ENCODE peak calls at places on chromosomes 5 and 9, in seven cellular contexts. One of them, this sample, is unnamed.

GRCh38 chr9:109270971-109271900 is 49.6 kb downstream of the EPB41L4B start:
- DNase-seq in A549: no peak
- DNase-seq in CD4-positive, alpha-beta T cell: no peak
- DNase-seq in K562: no peak
- DNase-seq in Panc1: no peak
- DNase-seq in adrenal gland: no peak
- DNase-seq in PC-3: no peak
- DNase-seq in this sample: peak; percentile 63

GRCh38 chr9:100756217-100756616 is 178.3 kb downstream of the CAVIN4 start:
- DNase-seq in A549: no peak
- DNase-seq in CD4-positive, alpha-beta T cell: no peak
- DNase-seq in K562: no peak
- DNase-seq in Panc1: no peak
- DNase-seq in adrenal gland: no peak
- DNase-seq in PC-3: no peak
- DNase-seq in this sample: peak; percentile 24

GRCh38 chr9:5352637-5353248 is 13.1 kb upstream of the RLN1 start:
- DNase-seq in A549: no peak
- DNase-seq in CD4-positive, alpha-beta T cell: no peak
- DNase-seq in K562: no peak
- DNase-seq in Panc1: no peak
- DNase-seq in adrenal gland: no peak
- DNase-seq in PC-3: no peak
- DNase-seq in this sample: no peak

GRCh38 chr5:176543428-176544182 is 5.5 kb upstream of the CDHR2 start:
- DNase-seq in A549: peak; percentile 73
- DNase-seq in CD4-positive, alpha-beta T cell: peak; percentile 63
- DNase-seq in K562: peak; percentile 79
- DNase-seq in Panc1: no peak
- DNase-seq in adrenal gland: peak; percentile 52
- DNase-seq in PC-3: peak; percentile 73
- DNase-seq in this sample: peak; percentile 76

GRCh38 chr9:78601957-78602565 is 305.1 kb downstream of the PSAT1 start:
- DNase-seq in A549: peak; percentile 72
- DNase-seq in CD4-positive, alpha-beta T cell: no peak
- DNase-seq in K562: peak; percentile 17
- DNase-seq in Panc1: peak; percentile 39
- DNase-seq in adrenal gland: no peak
- DNase-seq in PC-3: peak; percentile 70
- DNase-seq in this sample: peak; percentile 45

GRCh38 chr5:57626703-57627102 is 144.1 kb upstream of the ACTBL2 start:
- DNase-seq in A549: no peak
- DNase-seq in CD4-positive, alpha-beta T cell: no peak
- DNase-seq in K562: no peak
- DNase-seq in Panc1: no peak
- DNase-seq in adrenal gland: no peak
- DNase-seq in PC-3: no peak
- DNase-seq in this sample: no peak

GRCh38 chr9:19231126-19232035 is 888 bp downstream of the DENND4C start:
- DNase-seq in A549: peak; percentile 20
- DNase-seq in CD4-positive, alpha-beta T cell: no peak
- DNase-seq in K562: no peak
- DNase-seq in Panc1: no peak
- DNase-seq in adrenal gland: peak; percentile 33
- DNase-seq in PC-3: peak; percentile 4
- DNase-seq in this sample: no peak

GRCh38 chr5:172932313-172933017 is 26.8 kb upstream of the RPL26L1 start:
- DNase-seq in A549: peak; percentile 86
- DNase-seq in CD4-positive, alpha-beta T cell: peak; percentile 69
- DNase-seq in K562: peak; percentile 83
- DNase-seq in Panc1: no peak
- DNase-seq in adrenal gland: peak; percentile 83
- DNase-seq in PC-3: peak; percentile 70
- DNase-seq in this sample: peak; percentile 55

GRCh38 chr5:60148356-60148755 is 254.8 kb upstream of the PDE4D start:
- DNase-seq in A549: no peak
- DNase-seq in CD4-positive, alpha-beta T cell: no peak
- DNase-seq in K562: no peak
- DNase-seq in Panc1: no peak
- DNase-seq in adrenal gland: no peak
- DNase-seq in PC-3: peak; percentile 24
- DNase-seq in this sample: no peak

GRCh38 chr9:131733601-131734061 is 6.2 kb downstream of the RAPGEF1 start:
- DNase-seq in A549: peak; percentile 88
- DNase-seq in CD4-positive, alpha-beta T cell: no peak
- DNase-seq in K562: no peak
- DNase-seq in Panc1: no peak
- DNase-seq in adrenal gland: peak; percentile 76
- DNase-seq in PC-3: peak; percentile 94
- DNase-seq in this sample: peak; percentile 48

GRCh38 chr5:143923634-143924265 is 111.8 kb downstream of the HMHB1 start:
- DNase-seq in A549: peak; percentile 43
- DNase-seq in CD4-positive, alpha-beta T cell: no peak
- DNase-seq in K562: no peak
- DNase-seq in Panc1: no peak
- DNase-seq in adrenal gland: no peak
- DNase-seq in PC-3: peak; percentile 60
- DNase-seq in this sample: no peak

GRCh38 chr5:168291961-168292782 is 727 bp downstream of the WWC1 start:
- DNase-seq in A549: no peak
- DNase-seq in CD4-positive, alpha-beta T cell: no peak
- DNase-seq in K562: no peak
- DNase-seq in Panc1: no peak
- DNase-seq in adrenal gland: no peak
- DNase-seq in PC-3: no peak
- DNase-seq in this sample: peak; percentile 67

GRCh38 chr5:132227485-132228240 is at the start of gene P4HA2:
- DNase-seq in A549: peak; percentile 68
- DNase-seq in CD4-positive, alpha-beta T cell: no peak
- DNase-seq in K562: peak; percentile 96
- DNase-seq in Panc1: peak; percentile 8
- DNase-seq in adrenal gland: peak; percentile 76
- DNase-seq in PC-3: peak; percentile 79
- DNase-seq in this sample: peak; percentile 87

GRCh38 chr9:94802795-94803194 is 76.3 kb downstream of the AOPEP start:
- DNase-seq in A549: no peak
- DNase-seq in CD4-positive, alpha-beta T cell: no peak
- DNase-seq in K562: no peak
- DNase-seq in Panc1: no peak
- DNase-seq in adrenal gland: no peak
- DNase-seq in PC-3: no peak
- DNase-seq in this sample: no peak

GRCh38 chr5:62030326-62030725 is 275.7 kb upstream of the KIF2A start:
- DNase-seq in A549: no peak
- DNase-seq in CD4-positive, alpha-beta T cell: no peak
- DNase-seq in K562: no peak
- DNase-seq in Panc1: no peak
- DNase-seq in adrenal gland: no peak
- DNase-seq in PC-3: no peak
- DNase-seq in this sample: no peak

GRCh38 chr9:110750272-110750671 is 81.7 kb downstream of the MUSK start:
- DNase-seq in A549: no peak
- DNase-seq in CD4-positive, alpha-beta T cell: no peak
- DNase-seq in K562: no peak
- DNase-seq in Panc1: no peak
- DNase-seq in adrenal gland: peak; percentile 31
- DNase-seq in PC-3: no peak
- DNase-seq in this sample: no peak

GRCh38 chr5:172404746-172405145 is 49.6 kb downstream of the SH3PXD2B start:
- DNase-seq in A549: no peak
- DNase-seq in CD4-positive, alpha-beta T cell: no peak
- DNase-seq in K562: no peak
- DNase-seq in Panc1: no peak
- DNase-seq in adrenal gland: no peak
- DNase-seq in PC-3: no peak
- DNase-seq in this sample: no peak

GRCh38 chr5:9149988-9150387 is 395.9 kb downstream of the SEMA5A start:
- DNase-seq in A549: no peak
- DNase-seq in CD4-positive, alpha-beta T cell: no peak
- DNase-seq in K562: no peak
- DNase-seq in Panc1: no peak
- DNase-seq in adrenal gland: no peak
- DNase-seq in PC-3: peak; percentile 92
- DNase-seq in this sample: no peak

GRCh38 chr5:122515709-122516431 is 203.8 kb downstream of the SNCAIP start:
- DNase-seq in A549: peak; percentile 79
- DNase-seq in CD4-positive, alpha-beta T cell: no peak
- DNase-seq in K562: peak; percentile 29
- DNase-seq in Panc1: peak; percentile 45
- DNase-seq in adrenal gland: peak; percentile 52
- DNase-seq in PC-3: peak; percentile 64
- DNase-seq in this sample: peak; percentile 64

GRCh38 chr5:61884242-61884855 is 421.7 kb upstream of the KIF2A start:
- DNase-seq in A549: no peak
- DNase-seq in CD4-positive, alpha-beta T cell: no peak
- DNase-seq in K562: no peak
- DNase-seq in Panc1: no peak
- DNase-seq in adrenal gland: no peak
- DNase-seq in PC-3: no peak
- DNase-seq in this sample: no peak

GRCh38 chr5:145931718-145932117 is 4.7 kb upstream of the SH3RF2 start:
- DNase-seq in A549: no peak
- DNase-seq in CD4-positive, alpha-beta T cell: no peak
- DNase-seq in K562: no peak
- DNase-seq in Panc1: no peak
- DNase-seq in adrenal gland: no peak
- DNase-seq in PC-3: peak; percentile 11
- DNase-seq in this sample: no peak

DNA sequence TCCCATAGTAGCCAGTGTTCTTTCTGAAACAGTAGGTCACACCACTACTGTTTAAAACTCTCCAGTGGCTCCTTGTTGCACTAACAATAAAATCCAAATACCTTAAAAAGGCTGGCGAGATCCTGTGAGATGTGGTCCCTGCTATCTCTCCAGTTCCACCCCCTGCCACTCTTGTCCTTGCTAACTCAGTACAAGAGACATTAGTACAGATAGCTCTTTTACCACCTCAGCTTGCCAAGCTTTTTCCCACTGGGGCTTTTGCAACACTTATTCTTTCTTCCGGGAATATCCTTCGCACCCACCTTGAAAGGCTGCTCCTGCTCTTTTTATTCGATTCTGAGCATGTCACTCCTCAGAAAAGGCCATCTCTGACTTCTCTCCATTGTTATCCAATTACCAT is 14.9 kb downstream of the NIPSNAP3B start:
- DNase-seq in A549: no peak
- DNase-seq in CD4-positive, alpha-beta T cell: no peak
- DNase-seq in K562: no peak
- DNase-seq in Panc1: no peak
- DNase-seq in adrenal gland: no peak
- DNase-seq in PC-3: no peak
- DNase-seq in this sample: no peak
- H3K27ac ChIP-seq in A549: no peak overlapping the region
- H3K27ac ChIP-seq in CD4-positive, alpha-beta T cell: no peak overlapping the region
- H3K27ac ChIP-seq in K562: no peak overlapping the region
- H3K27ac ChIP-seq in Panc1: no peak overlapping the region
- H3K27ac ChIP-seq in adrenal gland: peak overlapping the region; percentile 82
- H3K27ac ChIP-seq in PC-3: no peak overlapping the region
- H3K27ac ChIP-seq in this sample: no peak overlapping the region

GRCh38 chr9:119500072-119500771 is 131.0 kb upstream of the BRINP1 start:
- DNase-seq in A549: no peak
- DNase-seq in CD4-positive, alpha-beta T cell: no peak
- DNase-seq in K562: no peak
- DNase-seq in Panc1: no peak
- DNase-seq in adrenal gland: peak; percentile 31
- DNase-seq in PC-3: no peak
- DNase-seq in this sample: no peak

DNA sequence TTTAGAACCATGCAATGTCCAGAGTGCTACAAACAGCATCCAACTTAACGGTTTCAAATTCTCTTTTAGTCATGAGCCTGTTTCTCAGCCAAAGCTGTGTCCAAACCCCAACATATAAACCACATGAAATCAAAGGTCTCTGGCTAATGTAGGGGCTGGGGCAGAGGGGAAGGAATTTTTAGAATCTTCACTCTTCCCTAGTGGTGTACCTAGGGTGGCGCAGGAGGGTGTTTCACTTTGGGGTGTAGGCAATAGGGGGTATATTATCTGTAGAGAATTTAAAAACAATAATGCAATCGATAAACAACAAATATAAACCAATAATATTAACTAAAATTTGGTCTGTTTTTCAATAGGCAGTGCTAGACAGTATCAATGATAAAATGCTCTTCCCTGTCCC is 132.1 kb upstream of the BRINP1 start:
- DNase-seq in A549: no peak
- DNase-seq in CD4-positive, alpha-beta T cell: no peak
- DNase-seq in K562: no peak
- DNase-seq in Panc1: no peak
- DNase-seq in adrenal gland: no peak
- DNase-seq in PC-3: no peak
- DNase-seq in this sample: no peak
- TF ChIP-seq CTCF in A549: no peak
- TF ChIP-seq CTCF in CD4-positive, alpha-beta T cell: no peak
- TF ChIP-seq CTCF in K562: no peak
- TF ChIP-seq CTCF in Panc1: no peak
- TF ChIP-seq CTCF in adrenal gland: no peak
- TF ChIP-seq CTCF in PC-3: no peak
- TF ChIP-seq CTCF in this sample: no peak

GRCh38 chr9:27599102-27599501 is 25.8 kb upstream of the C9orf72 start:
- DNase-seq in A549: no peak
- DNase-seq in CD4-positive, alpha-beta T cell: no peak
- DNase-seq in K562: no peak
- DNase-seq in Panc1: no peak
- DNase-seq in adrenal gland: no peak
- DNase-seq in PC-3: no peak
- DNase-seq in this sample: no peak
- H3K27ac ChIP-seq in A549: no peak overlapping the region
- H3K27ac ChIP-seq in CD4-positive, alpha-beta T cell: no peak overlapping the region
- H3K27ac ChIP-seq in K562: no peak overlapping the region
- H3K27ac ChIP-seq in Panc1: no peak overlapping the region
- H3K27ac ChIP-seq in adrenal gland: peak overlapping the region; percentile 61
- H3K27ac ChIP-seq in PC-3: no peak overlapping the region
- H3K27ac ChIP-seq in this sample: no peak overlapping the region

GRCh38 chr9:89328064-89328463 is 9.8 kb downstream of the SECISBP2 start:
- DNase-seq in A549: no peak
- DNase-seq in CD4-positive, alpha-beta T cell: no peak
- DNase-seq in K562: no peak
- DNase-seq in Panc1: no peak
- DNase-seq in adrenal gland: no peak
- DNase-seq in PC-3: peak; percentile 53
- DNase-seq in this sample: no peak

GRCh38 chr9:89329917-89330316 is 11.6 kb downstream of the SECISBP2 start:
- DNase-seq in A549: no peak
- DNase-seq in CD4-positive, alpha-beta T cell: no peak
- DNase-seq in K562: no peak
- DNase-seq in Panc1: no peak
- DNase-seq in adrenal gland: no peak
- DNase-seq in PC-3: no peak
- DNase-seq in this sample: no peak

GRCh38 chr9:89325733-89326132 is 7.4 kb downstream of the SECISBP2 start:
- DNase-seq in A549: no peak
- DNase-seq in CD4-positive, alpha-beta T cell: no peak
- DNase-seq in K562: no peak
- DNase-seq in Panc1: no peak
- DNase-seq in adrenal gland: no peak
- DNase-seq in PC-3: no peak
- DNase-seq in this sample: no peak

DNA sequence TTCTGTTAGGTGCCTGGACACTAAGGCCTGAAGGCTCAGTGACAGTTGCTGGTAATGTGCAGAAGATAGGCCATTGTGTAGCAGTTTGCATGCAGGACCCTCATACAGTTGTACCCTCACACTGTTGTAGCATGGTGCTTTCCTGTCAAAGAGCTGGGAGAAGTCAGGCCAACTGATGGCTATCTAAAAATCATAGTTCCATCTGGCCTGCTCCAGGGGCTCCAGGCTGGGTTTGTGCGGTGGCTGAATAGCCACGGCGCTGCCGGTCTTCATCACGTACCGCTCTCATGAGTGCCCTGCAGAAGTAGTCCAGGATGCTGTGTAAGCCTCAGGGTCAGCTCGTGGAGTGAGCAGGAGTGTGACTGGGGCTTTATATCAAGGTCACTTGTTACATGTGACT is 12.2 kb downstream of the SECISBP2 start:
- DNase-seq in A549: no peak
- DNase-seq in CD4-positive, alpha-beta T cell: no peak
- DNase-seq in K562: no peak
- DNase-seq in Panc1: no peak
- DNase-seq in adrenal gland: no peak
- DNase-seq in PC-3: no peak
- DNase-seq in this sample: no peak
- TF ChIP-seq CTCF in A549: no peak
- TF ChIP-seq CTCF in CD4-positive, alpha-beta T cell: no peak
- TF ChIP-seq CTCF in K562: no peak
- TF ChIP-seq CTCF in Panc1: no peak
- TF ChIP-seq CTCF in adrenal gland: no peak
- TF ChIP-seq CTCF in PC-3: no peak
- TF ChIP-seq CTCF in this sample: no peak